ENCODE peak calls at places on chromosomes 4 and X, in four cellular contexts. O is stomach, S is SW480, Z is NCI-H146. V is an unnamed sample.

GRCh38 chr4:149552601-149553000 is 263.0 kb downstream of the IQCM start:
- DNase-seq in O (no peak), S (no peak), Z (no peak), V (no peak)

GRCh38 chr4:1060121-1060520 is 48.7 kb downstream of the FGFRL1 start:
- DNase-seq in O (no peak), S (no peak), Z (no peak), V (no peak)

GRCh38 chrX:107935200-107935599 is 47.0 kb downstream of the TEX13B start:
- DNase-seq in O (no peak), S (no peak), Z (no peak), V (peak; percentile 66)

GRCh38 chrX:11416600-11416999 is 123.4 kb downstream of the AMELX start:
- DNase-seq in O (no peak), S (no peak), Z (no peak), V (no peak)

GRCh38 chrX:65196758-65197371 is 220.6 kb upstream of the ZC4H2 start:
- DNase-seq in O (peak; percentile 70), S (peak; percentile 69), Z (no peak), V (peak; percentile 2)

GRCh38 chr4:147480891-147481576 is at the start of gene EDNRA:
- DNase-seq in O (no peak), S (no peak), Z (no peak), V (no peak)

GRCh38 chr4:158996669-158997074 is 106.2 kb upstream of the RAPGEF2 start:
- DNase-seq in O (no peak), S (peak; percentile 88), Z (no peak), V (peak; percentile 86)

GRCh38 chr4:1113311-1114009 is at the start of gene RNF212:
- DNase-seq in O (peak; percentile 32), S (no peak), Z (no peak), V (no peak)

GRCh38 chrX:131747173-131747572 is 203.3 kb downstream of the OR13H1 start:
- DNase-seq in O (peak; percentile 76), S (peak; percentile 42), Z (no peak), V (no peak)

GRCh38 chr4:22348410-22348809 is 167.5 kb downstream of the ADGRA3 start:
- DNase-seq in O (no peak), S (no peak), Z (no peak), V (no peak)

GRCh38 chr4:128450326-128451120 is 162.9 kb upstream of the PGRMC2 start:
- DNase-seq in O (no peak), S (no peak), Z (no peak), V (no peak)

GRCh38 chrX:16427668-16428067 is 222.3 kb upstream of the S100G start:
- DNase-seq in O (no peak), S (no peak), Z (no peak), V (no peak)

GRCh38 chr4:40594261-40595178 is 35.1 kb downstream of the RBM47 start:
- DNase-seq in O (no peak), S (no peak), Z (no peak), V (no peak)

GRCh38 chr4:54005475-54005874 is 58.9 kb downstream of the CHIC2 start:
- DNase-seq in O (no peak), S (no peak), Z (no peak), V (no peak)

GRCh38 chr4:153555730-153556440 is 89.7 kb downstream of the TMEM131L start:
- DNase-seq in O (peak; percentile 60), S (no peak), Z (no peak), V (no peak)

GRCh38 chr4:15003441-15003890 is 1.2 kb downstream of the CPEB2 start:
- DNase-seq in O (peak; percentile 63), S (peak; percentile 28), Z (peak; percentile 78), V (no peak)

GRCh38 chr4:122234686-122235085 is 82.6 kb downstream of the BLTP1 start:
- DNase-seq in O (no peak), S (no peak), Z (no peak), V (no peak)

GRCh38 chr4:18556402-18556801 is 534.8 kb upstream of the LCORL start:
- DNase-seq in O (no peak), S (no peak), Z (no peak), V (no peak)

GRCh38 chrX:9416562-9417319 is 48.1 kb upstream of the TBL1X start:
- DNase-seq in O (no peak), S (no peak), Z (no peak), V (no peak)

GRCh38 chr4:150329338-150329737 is 251.1 kb downstream of the DCLK2 start:
- DNase-seq in O (no peak), S (no peak), Z (no peak), V (no peak)

V was measured in Caki2.